ENCODE peak calls at places on chromosomes 16 and 17, in four cellular contexts. One of them, this sample, is unnamed.
A peak's percentile ranks its signal among the peaks of the same experiment; 100 is the strongest.

GRCh38 chr17:37019117-37019744 is 70.5 kb downstream of the AATF start:
- DNase-seq in tibial artery: no peak
- DNase-seq in AG09309: no peak
- DNase-seq in effector memory CD4-positive, alpha-beta T cell: no peak
- DNase-seq in this sample: no peak

GRCh38 chr16:22300427-22301071 is 3.3 kb downstream of the POLR3E start:
- DNase-seq in AG09309: peak; percentile 7
- DNase-seq in tibial artery: no peak
- DNase-seq in effector memory CD4-positive, alpha-beta T cell: no peak
- DNase-seq in this sample: peak; percentile 66

GRCh38 chr17:47224971-47225370 is 15.8 kb downstream of the MYL4 start:
- DNase-seq in tibial artery: no peak
- DNase-seq in effector memory CD4-positive, alpha-beta T cell: no peak
- DNase-seq in AG09309: no peak
- DNase-seq in this sample: no peak

GRCh38 chr17:28950017-28950751 is 1.1 kb downstream of the PHF12 start:
- DNase-seq in effector memory CD4-positive, alpha-beta T cell: peak; percentile 26
- DNase-seq in AG09309: no peak
- DNase-seq in tibial artery: peak; percentile 84
- DNase-seq in this sample: peak; percentile 69

GRCh38 chr17:29661220-29661619 is 38.5 kb upstream of the CORO6 start:
- DNase-seq in effector memory CD4-positive, alpha-beta T cell: no peak
- DNase-seq in AG09309: no peak
- DNase-seq in tibial artery: no peak
- DNase-seq in this sample: no peak

GRCh38 chr17:6457688-6458190 is 13.5 kb downstream of the PIMREG start:
- DNase-seq in tibial artery: no peak
- DNase-seq in AG09309: no peak
- DNase-seq in effector memory CD4-positive, alpha-beta T cell: no peak
- DNase-seq in this sample: no peak

GRCh38 chr16:57825298-57826039 is 23.2 kb upstream of the KIFC3 start:
- DNase-seq in effector memory CD4-positive, alpha-beta T cell: no peak
- DNase-seq in AG09309: no peak
- DNase-seq in tibial artery: no peak
- DNase-seq in this sample: no peak

GRCh38 chr16:54957403-54957802 is 26.7 kb downstream of the IRX5 start:
- DNase-seq in AG09309: no peak
- DNase-seq in tibial artery: no peak
- DNase-seq in effector memory CD4-positive, alpha-beta T cell: no peak
- DNase-seq in this sample: peak; percentile 23

GRCh38 chr16:30659507-30660423 is 1.5 kb downstream of the FBRS start:
- DNase-seq in AG09309: no peak
- DNase-seq in tibial artery: no peak
- DNase-seq in effector memory CD4-positive, alpha-beta T cell: peak; percentile 28
- DNase-seq in this sample: no peak

GRCh38 chr17:75503337-75503950 is 11.9 kb downstream of the CASKIN2 start:
- DNase-seq in tibial artery: peak; percentile 62
- DNase-seq in effector memory CD4-positive, alpha-beta T cell: no peak
- DNase-seq in AG09309: no peak
- DNase-seq in this sample: no peak

GRCh38 chr17:46877466-46877865 is 26.1 kb downstream of the WNT9B start:
- DNase-seq in tibial artery: no peak
- DNase-seq in AG09309: no peak
- DNase-seq in effector memory CD4-positive, alpha-beta T cell: no peak
- DNase-seq in this sample: no peak

GRCh38 chr17:81685108-81685507 is 1.3 kb downstream of the HGS start:
- DNase-seq in tibial artery: no peak
- DNase-seq in AG09309: no peak
- DNase-seq in effector memory CD4-positive, alpha-beta T cell: no peak
- DNase-seq in this sample: no peak

GRCh38 chr16:25575363-25575762 is 116.4 kb upstream of the HS3ST4 start:
- DNase-seq in tibial artery: no peak
- DNase-seq in AG09309: no peak
- DNase-seq in effector memory CD4-positive, alpha-beta T cell: no peak
- DNase-seq in this sample: peak; percentile 22

GRCh38 chr16:27174007-27174406 is 29.3 kb upstream of the KDM8 start:
- DNase-seq in tibial artery: no peak
- DNase-seq in AG09309: no peak
- DNase-seq in effector memory CD4-positive, alpha-beta T cell: peak; percentile 27
- DNase-seq in this sample: no peak

GRCh38 chr16:2486645-2487516 is 12.0 kb downstream of the TBC1D24 start:
- DNase-seq in effector memory CD4-positive, alpha-beta T cell: peak; percentile 63
- DNase-seq in AG09309: no peak
- DNase-seq in tibial artery: no peak
- DNase-seq in this sample: no peak

GRCh38 chr17:69499301-69499700 is 84.8 kb downstream of the MAP2K6 start:
- DNase-seq in effector memory CD4-positive, alpha-beta T cell: no peak
- DNase-seq in AG09309: no peak
- DNase-seq in tibial artery: no peak
- DNase-seq in this sample: no peak

GRCh38 chr17:19346351-19347255 is 15.9 kb downstream of the B9D1 start:
- DNase-seq in AG09309: peak; percentile 59
- DNase-seq in effector memory CD4-positive, alpha-beta T cell: no peak
- DNase-seq in tibial artery: peak; percentile 96
- DNase-seq in this sample: peak; percentile 78

GRCh38 chr16:50751528-50751927 is 9.6 kb downstream of the CYLD start:
- DNase-seq in AG09309: no peak
- DNase-seq in effector memory CD4-positive, alpha-beta T cell: no peak
- DNase-seq in tibial artery: no peak
- DNase-seq in this sample: no peak

GRCh38 chr17:35189291-35189690 is 4.9 kb downstream of the SLC35G3 start:
- DNase-seq in effector memory CD4-positive, alpha-beta T cell: no peak
- DNase-seq in AG09309: no peak
- DNase-seq in tibial artery: no peak
- DNase-seq in this sample: no peak

GRCh38 chr17:75487351-75488070 is 27.8 kb downstream of the CASKIN2 start:
- DNase-seq in AG09309: no peak
- DNase-seq in effector memory CD4-positive, alpha-beta T cell: no peak
- DNase-seq in tibial artery: no peak
- DNase-seq in this sample: no peak

GRCh38 chr17:62134397-62134796 is 69.3 kb upstream of the MED13 start:
- DNase-seq in effector memory CD4-positive, alpha-beta T cell: no peak
- DNase-seq in AG09309: no peak
- DNase-seq in tibial artery: no peak
- DNase-seq in this sample: no peak

GRCh38 chr16:500699-501098 is 26.8 kb upstream of the CAPN15 start:
- DNase-seq in tibial artery: no peak
- DNase-seq in AG09309: no peak
- DNase-seq in effector memory CD4-positive, alpha-beta T cell: no peak
- DNase-seq in this sample: no peak

GRCh38 chr17:35252646-35253045 is 9.8 kb downstream of the SLFN5 start:
- DNase-seq in AG09309: no peak
- DNase-seq in effector memory CD4-positive, alpha-beta T cell: no peak
- DNase-seq in tibial artery: no peak
- DNase-seq in this sample: no peak

GRCh38 chr17:19341641-19342610 is 20.6 kb downstream of the B9D1 start:
- DNase-seq in AG09309: no peak
- DNase-seq in tibial artery: peak; percentile 66
- DNase-seq in effector memory CD4-positive, alpha-beta T cell: no peak
- DNase-seq in this sample: no peak

GRCh38 chr17:71287246-71287828 is 833.5 kb upstream of the SOX9 start:
- DNase-seq in effector memory CD4-positive, alpha-beta T cell: no peak
- DNase-seq in AG09309: no peak
- DNase-seq in tibial artery: no peak
- DNase-seq in this sample: no peak
- H3K4me3 ChIP-seq in effector memory CD4-positive, alpha-beta T cell: no peak overlapping the region
- H3K4me3 ChIP-seq in AG09309: no peak overlapping the region
- H3K4me3 ChIP-seq in tibial artery: no peak overlapping the region
- H3K4me3 ChIP-seq in this sample: no peak overlapping the region

DNA sequence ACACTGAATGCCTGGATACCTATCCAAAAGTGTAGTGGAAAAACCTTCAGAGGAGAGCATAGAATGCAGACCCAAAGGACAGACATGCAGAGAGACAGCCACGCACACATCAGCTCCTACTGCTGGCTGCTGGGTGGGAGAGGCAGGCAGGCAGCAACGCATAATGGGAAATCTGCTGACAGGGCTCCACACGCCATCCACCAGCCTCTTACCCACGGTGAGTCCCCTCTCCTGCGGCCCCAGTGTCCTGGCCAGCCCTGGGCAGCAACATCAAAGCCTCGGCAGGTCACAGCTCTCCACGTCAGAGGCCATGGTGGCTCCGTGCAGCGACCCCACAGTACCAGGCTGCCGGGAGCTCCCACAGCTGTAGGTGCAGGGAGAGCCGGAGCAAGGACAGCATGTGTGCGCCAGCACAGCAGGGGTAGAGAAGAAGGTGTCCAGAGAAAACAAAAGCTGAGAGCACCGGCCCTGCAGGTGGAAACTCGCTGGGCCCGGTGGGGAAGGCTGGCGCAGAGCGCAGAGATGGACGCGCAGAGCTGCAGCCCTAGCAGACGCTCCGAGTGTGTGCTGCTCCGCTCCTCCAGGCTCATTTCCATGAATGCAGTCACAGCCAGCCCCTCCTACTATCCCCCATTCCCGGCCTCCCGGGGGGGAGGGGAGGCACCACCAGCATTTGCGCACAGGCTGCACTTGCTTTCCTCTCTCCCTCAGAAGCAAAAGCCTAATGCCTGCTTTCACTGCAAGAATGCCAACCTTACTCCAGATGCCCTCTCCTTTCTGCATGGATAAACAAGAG is 58.9 kb downstream of the CYTH1 start:
- DNase-seq in tibial artery: no peak
- DNase-seq in effector memory CD4-positive, alpha-beta T cell: no peak
- DNase-seq in AG09309: no peak
- DNase-seq in this sample: peak; percentile 46
- H3K4me3 ChIP-seq in tibial artery: peak overlapping the region; percentile 51
- H3K4me3 ChIP-seq in effector memory CD4-positive, alpha-beta T cell: peak overlapping the region; percentile 13
- H3K4me3 ChIP-seq in AG09309: no peak overlapping the region
- H3K4me3 ChIP-seq in this sample: no peak overlapping the region

DNA sequence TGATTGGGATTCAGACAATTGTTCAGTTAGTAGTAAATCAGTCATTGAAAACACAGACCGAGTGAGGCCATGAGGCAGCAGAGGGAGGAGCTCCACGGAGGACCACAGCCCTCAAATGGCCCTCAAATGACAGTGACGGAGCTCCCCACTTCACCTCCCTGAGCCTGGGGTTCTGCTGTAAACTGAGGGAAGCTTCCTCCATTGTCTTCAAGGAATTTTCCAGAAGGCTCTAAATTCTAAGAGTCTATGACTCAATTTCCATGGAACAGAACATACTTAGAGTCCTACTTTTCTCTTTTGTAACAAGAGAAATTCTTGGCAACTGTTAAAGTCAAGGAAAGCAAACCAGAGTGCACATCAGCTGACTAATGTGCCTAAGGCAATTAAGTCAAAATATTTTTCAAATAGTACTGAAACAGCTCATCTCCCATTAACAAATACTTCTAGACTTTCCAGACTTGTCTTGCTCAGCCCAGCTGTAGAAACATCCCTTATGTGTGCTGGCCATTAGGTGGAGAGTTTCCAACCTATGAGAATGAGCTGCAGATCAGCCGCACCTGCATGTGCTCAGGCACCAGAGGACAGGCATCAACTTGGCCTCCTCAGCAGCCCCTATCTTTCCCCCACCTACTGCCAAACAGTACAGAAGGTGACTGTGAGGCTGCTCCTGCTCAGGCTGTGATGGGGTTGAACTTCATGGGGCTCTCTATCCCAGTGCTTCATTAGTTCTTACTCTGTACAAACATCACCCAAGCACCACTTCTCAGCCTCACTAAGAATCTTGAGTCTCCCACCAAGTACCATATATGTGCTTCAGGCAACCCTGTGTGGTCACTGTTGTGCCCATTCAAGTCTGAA is 32.3 kb downstream of the TEX2 start:
- DNase-seq in tibial artery: no peak
- DNase-seq in AG09309: peak; percentile 92
- DNase-seq in effector memory CD4-positive, alpha-beta T cell: no peak
- DNase-seq in this sample: peak; percentile 21
- H3K4me3 ChIP-seq in tibial artery: no peak overlapping the region
- H3K4me3 ChIP-seq in AG09309: no peak overlapping the region
- H3K4me3 ChIP-seq in effector memory CD4-positive, alpha-beta T cell: no peak overlapping the region
- H3K4me3 ChIP-seq in this sample: no peak overlapping the region

DNA sequence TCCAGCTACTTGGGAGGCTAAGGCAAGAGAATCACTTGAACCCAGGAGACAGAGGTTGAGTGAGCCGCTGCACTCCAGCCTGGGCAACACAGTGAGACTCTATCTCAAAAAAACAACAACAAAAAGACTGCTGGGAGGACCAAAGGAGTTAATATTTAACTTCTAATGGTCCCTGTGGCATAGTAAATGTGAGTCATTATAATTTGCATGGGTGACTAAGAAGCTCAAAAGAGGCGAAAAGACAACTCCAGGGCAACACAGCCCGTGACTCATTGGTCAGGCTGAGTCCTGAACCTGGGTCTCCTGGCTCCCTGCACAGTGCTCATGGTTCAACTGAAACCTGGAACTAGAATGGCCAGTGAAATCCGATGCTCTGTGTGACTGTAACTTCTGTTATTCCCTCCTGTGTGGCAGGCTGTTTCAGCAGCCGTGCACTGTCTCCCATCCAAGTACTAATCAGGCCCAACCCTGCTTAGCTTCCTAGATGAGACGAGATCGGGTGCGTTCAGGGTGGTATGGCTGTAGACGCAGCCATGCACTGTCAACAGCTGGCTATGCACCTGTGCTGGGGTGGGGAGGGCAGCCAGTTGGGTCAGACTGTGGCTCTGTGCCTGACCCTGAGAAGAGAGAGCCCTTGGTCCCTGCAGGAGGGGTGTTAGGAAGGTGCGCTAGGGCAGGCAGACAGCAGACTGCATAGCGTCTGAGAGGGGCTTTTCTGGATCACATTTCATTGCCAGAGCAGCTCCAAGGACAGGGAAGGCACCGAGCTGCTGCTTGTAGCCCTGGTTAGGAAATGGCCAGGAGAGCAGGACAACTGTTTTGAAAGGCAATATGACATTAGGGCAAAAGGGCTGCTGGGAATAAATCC is 14.5 kb upstream of the GPRC5C start:
- DNase-seq in effector memory CD4-positive, alpha-beta T cell: no peak
- DNase-seq in AG09309: no peak
- DNase-seq in tibial artery: no peak
- DNase-seq in this sample: peak; percentile 74
- H3K4me3 ChIP-seq in effector memory CD4-positive, alpha-beta T cell: no peak overlapping the region
- H3K4me3 ChIP-seq in AG09309: no peak overlapping the region
- H3K4me3 ChIP-seq in tibial artery: no peak overlapping the region
- H3K4me3 ChIP-seq in this sample: no peak overlapping the region

GRCh38 chr16:89505204-89506112 is 2.7 kb upstream of the SPG7 start:
- DNase-seq in AG09309: no peak
- DNase-seq in effector memory CD4-positive, alpha-beta T cell: peak; percentile 82
- DNase-seq in tibial artery: peak; percentile 89
- DNase-seq in this sample: no peak
- H3K4me3 ChIP-seq in AG09309: no peak overlapping the region
- H3K4me3 ChIP-seq in effector memory CD4-positive, alpha-beta T cell: peak overlapping the region; percentile 40
- H3K4me3 ChIP-seq in tibial artery: no peak overlapping the region
- H3K4me3 ChIP-seq in this sample: no peak overlapping the region

GRCh38 chr17:73433501-73433900 is 121.7 kb upstream of the CDC42EP4 start:
- DNase-seq in effector memory CD4-positive, alpha-beta T cell: no peak
- DNase-seq in tibial artery: no peak
- DNase-seq in AG09309: no peak
- DNase-seq in this sample: no peak
- H3K4me3 ChIP-seq in effector memory CD4-positive, alpha-beta T cell: no peak overlapping the region
- H3K4me3 ChIP-seq in tibial artery: no peak overlapping the region
- H3K4me3 ChIP-seq in AG09309: no peak overlapping the region
- H3K4me3 ChIP-seq in this sample: no peak overlapping the region

GRCh38 chr17:80006339-80006720 is 29.3 kb downstream of the TBC1D16 start:
- DNase-seq in tibial artery: no peak
- DNase-seq in AG09309: no peak
- DNase-seq in effector memory CD4-positive, alpha-beta T cell: no peak
- DNase-seq in this sample: no peak
- H3K4me3 ChIP-seq in tibial artery: no peak overlapping the region
- H3K4me3 ChIP-seq in AG09309: no peak overlapping the region
- H3K4me3 ChIP-seq in effector memory CD4-positive, alpha-beta T cell: no peak overlapping the region
- H3K4me3 ChIP-seq in this sample: no peak overlapping the region